ENCODE peak calls at places on chromosome 9, in seven cellular contexts. One of them, this sample, is unnamed.

GRCh38 chr9:87157366-87158031 is 210.2 kb upstream of the GAS1 start:
- DNase-seq in H9: no peak
- DNase-seq in mesendoderm: no peak
- DNase-seq in H1: no peak
- DNase-seq in neuronal stem cell: no peak
- DNase-seq in IMR-90: no peak
- DNase-seq in mesenchymal stem cell: no peak
- DNase-seq in this sample: no peak

GRCh38 chr9:32899181-32899580 is 102.2 kb downstream of the APTX start:
- DNase-seq in H9: no peak
- DNase-seq in mesendoderm: no peak
- DNase-seq in H1: no peak
- DNase-seq in neuronal stem cell: no peak
- DNase-seq in IMR-90: no peak
- DNase-seq in mesenchymal stem cell: no peak
- DNase-seq in this sample: peak

GRCh38 chr9:37026085-37026935 is 7.8 kb downstream of the PAX5 start:
- DNase-seq in H9: peak
- DNase-seq in mesendoderm: peak
- DNase-seq in H1: no peak
- DNase-seq in neuronal stem cell: no peak
- DNase-seq in IMR-90: no peak
- DNase-seq in mesenchymal stem cell: no peak
- DNase-seq in this sample: no peak

GRCh38 chr9:134591573-134591981 is 50.0 kb upstream of the COL5A1 start:
- DNase-seq in H9: no peak
- DNase-seq in mesendoderm: peak
- DNase-seq in H1: no peak
- DNase-seq in neuronal stem cell: no peak
- DNase-seq in IMR-90: no peak
- DNase-seq in mesenchymal stem cell: peak
- DNase-seq in this sample: no peak

GRCh38 chr9:111400564-111400898 is 70.5 kb upstream of the OR2K2 start:
- DNase-seq in H9: no peak
- DNase-seq in mesendoderm: no peak
- DNase-seq in H1: no peak
- DNase-seq in neuronal stem cell: no peak
- DNase-seq in IMR-90: peak
- DNase-seq in mesenchymal stem cell: peak
- DNase-seq in this sample: peak

GRCh38 chr9:130414081-130414731 is 30.6 kb upstream of the ASS1 start:
- DNase-seq in H9: no peak
- DNase-seq in mesendoderm: no peak
- DNase-seq in H1: no peak
- DNase-seq in neuronal stem cell: no peak
- DNase-seq in IMR-90: no peak
- DNase-seq in mesenchymal stem cell: no peak
- DNase-seq in this sample: no peak

GRCh38 chr9:128635266-128636023 is 21.2 kb downstream of the DYNC2I2 start:
- DNase-seq in H9: peak
- DNase-seq in mesendoderm: peak
- DNase-seq in H1: peak
- DNase-seq in neuronal stem cell: peak
- DNase-seq in IMR-90: peak
- DNase-seq in mesenchymal stem cell: peak
- DNase-seq in this sample: peak

GRCh38 chr9:81637276-81637675 is 52.1 kb downstream of the TLE1 start:
- DNase-seq in H9: no peak
- DNase-seq in mesendoderm: no peak
- DNase-seq in H1: no peak
- DNase-seq in neuronal stem cell: no peak
- DNase-seq in IMR-90: peak
- DNase-seq in mesenchymal stem cell: no peak
- DNase-seq in this sample: no peak

GRCh38 chr9:131288217-131288616 is 1.3 kb upstream of the PLPP7 start:
- DNase-seq in H9: no peak
- DNase-seq in mesendoderm: no peak
- DNase-seq in H1: no peak
- DNase-seq in neuronal stem cell: no peak
- DNase-seq in IMR-90: no peak
- DNase-seq in mesenchymal stem cell: no peak
- DNase-seq in this sample: no peak

GRCh38 chr9:9257999-9258398 is 1354.8 kb downstream of the PTPRD start:
- DNase-seq in H9: no peak
- DNase-seq in mesendoderm: no peak
- DNase-seq in H1: no peak
- DNase-seq in neuronal stem cell: no peak
- DNase-seq in IMR-90: no peak
- DNase-seq in mesenchymal stem cell: no peak
- DNase-seq in this sample: no peak

GRCh38 chr9:37341704-37342103 is 80.8 kb upstream of the GRHPR start:
- DNase-seq in H9: no peak
- DNase-seq in mesendoderm: no peak
- DNase-seq in H1: no peak
- DNase-seq in neuronal stem cell: no peak
- DNase-seq in IMR-90: no peak
- DNase-seq in mesenchymal stem cell: no peak
- DNase-seq in this sample: no peak

DNA sequence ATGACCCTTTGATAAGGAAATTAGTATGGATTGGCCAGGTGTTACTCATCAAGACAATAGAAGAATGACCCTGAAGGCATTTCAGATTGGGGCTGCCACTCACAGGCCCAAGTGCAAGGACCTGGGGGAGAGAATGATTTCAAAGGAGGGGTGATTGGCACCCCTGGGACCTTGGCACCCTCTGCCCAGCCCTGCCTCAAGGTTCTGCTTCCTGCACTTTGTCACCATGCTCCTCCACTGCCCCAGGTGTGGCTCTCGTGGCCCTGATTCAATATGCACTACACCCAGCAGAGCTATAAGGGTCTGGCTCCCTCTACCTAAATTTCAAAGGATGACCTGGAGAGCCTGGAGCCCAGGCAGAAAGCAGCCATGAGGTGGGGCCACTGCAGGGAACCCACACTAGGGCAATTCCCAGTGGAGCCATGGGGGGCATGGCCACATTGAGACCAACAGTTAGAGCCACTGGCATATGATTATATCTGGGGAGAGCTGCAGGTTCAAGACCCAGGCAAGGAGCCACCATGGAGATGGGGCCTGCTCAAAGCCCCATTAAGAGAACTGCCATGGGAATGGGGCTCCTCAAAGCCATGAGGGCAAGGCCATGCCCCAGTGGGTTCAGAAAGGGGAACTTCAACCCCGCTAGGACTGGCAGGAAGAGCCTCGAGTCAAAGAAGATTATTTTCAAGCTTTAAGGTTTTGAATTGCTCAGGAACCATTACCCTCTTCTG is 93.0 kb downstream of the CEMIP2 start:
- DNase-seq in H9: no peak
- DNase-seq in mesendoderm: peak
- DNase-seq in H1: no peak
- DNase-seq in neuronal stem cell: no peak
- DNase-seq in IMR-90: no peak
- DNase-seq in mesenchymal stem cell: no peak
- DNase-seq in this sample: peak
- H2BK5ac ChIP-seq in H9: no peak
- H2BK5ac ChIP-seq in mesendoderm: no peak
- H2BK5ac ChIP-seq in H1: no peak
- H2BK5ac ChIP-seq in neuronal stem cell: no peak
- H2BK5ac ChIP-seq in IMR-90: no peak
- H2BK5ac ChIP-seq in mesenchymal stem cell: no peak
- H2BK5ac ChIP-seq in this sample: no peak

GRCh38 chr9:126813072-126813471 is 8.2 kb downstream of the ZBTB43 start:
- DNase-seq in H9: no peak
- DNase-seq in mesendoderm: no peak
- DNase-seq in H1: no peak
- DNase-seq in neuronal stem cell: no peak
- DNase-seq in IMR-90: no peak
- DNase-seq in mesenchymal stem cell: no peak
- DNase-seq in this sample: no peak
- H2BK5ac ChIP-seq in H9: no peak
- H2BK5ac ChIP-seq in mesendoderm: no peak
- H2BK5ac ChIP-seq in H1: no peak
- H2BK5ac ChIP-seq in neuronal stem cell: no peak
- H2BK5ac ChIP-seq in IMR-90: no peak
- H2BK5ac ChIP-seq in mesenchymal stem cell: no peak
- H2BK5ac ChIP-seq in this sample: no peak

GRCh38 chr9:31314241-31314640 is 1070.2 kb upstream of the ACO1 start:
- DNase-seq in H9: no peak
- DNase-seq in mesendoderm: no peak
- DNase-seq in H1: no peak
- DNase-seq in neuronal stem cell: no peak
- DNase-seq in IMR-90: no peak
- DNase-seq in mesenchymal stem cell: peak
- DNase-seq in this sample: no peak
- H2BK5ac ChIP-seq in H9: no peak
- H2BK5ac ChIP-seq in mesendoderm: no peak
- H2BK5ac ChIP-seq in H1: no peak
- H2BK5ac ChIP-seq in neuronal stem cell: no peak
- H2BK5ac ChIP-seq in IMR-90: no peak
- H2BK5ac ChIP-seq in mesenchymal stem cell: no peak
- H2BK5ac ChIP-seq in this sample: no peak

DNA sequence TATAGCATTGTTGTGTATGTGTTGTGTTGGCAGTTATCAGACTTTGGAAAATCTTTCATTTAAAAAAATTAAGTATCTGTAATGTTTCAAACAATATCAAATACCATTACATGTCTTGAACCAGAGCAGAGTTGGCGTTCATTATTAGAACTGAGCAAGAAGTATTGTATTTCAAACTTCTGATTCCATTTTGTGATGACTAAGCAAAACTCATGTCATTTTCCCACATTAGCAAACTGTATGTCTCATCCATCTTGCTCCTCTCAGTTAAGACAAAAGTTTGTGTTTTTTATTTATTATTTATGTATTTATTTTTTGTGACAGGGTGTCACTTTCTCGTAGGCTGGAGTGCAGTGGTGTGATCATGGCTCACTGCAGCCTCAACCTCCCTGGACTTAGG is 4.6 kb upstream of the RASEF start:
- DNase-seq in H9: no peak
- DNase-seq in mesendoderm: no peak
- DNase-seq in H1: no peak
- DNase-seq in neuronal stem cell: no peak
- DNase-seq in IMR-90: no peak
- DNase-seq in mesenchymal stem cell: no peak
- DNase-seq in this sample: no peak
- H2BK5ac ChIP-seq in H9: no peak
- H2BK5ac ChIP-seq in mesendoderm: no peak
- H2BK5ac ChIP-seq in H1: no peak
- H2BK5ac ChIP-seq in neuronal stem cell: no peak
- H2BK5ac ChIP-seq in IMR-90: no peak
- H2BK5ac ChIP-seq in mesenchymal stem cell: no peak
- H2BK5ac ChIP-seq in this sample: no peak

GRCh38 chr9:136243631-136244030 is 2.0 kb downstream of the QSOX2 start:
- DNase-seq in H9: no peak
- DNase-seq in mesendoderm: peak
- DNase-seq in H1: no peak
- DNase-seq in neuronal stem cell: no peak
- DNase-seq in IMR-90: no peak
- DNase-seq in mesenchymal stem cell: no peak
- DNase-seq in this sample: no peak

GRCh38 chr9:136244116-136244775 is 1.4 kb downstream of the QSOX2 start:
- DNase-seq in H9: no peak
- DNase-seq in mesendoderm: no peak
- DNase-seq in H1: no peak
- DNase-seq in neuronal stem cell: no peak
- DNase-seq in IMR-90: no peak
- DNase-seq in mesenchymal stem cell: no peak
- DNase-seq in this sample: no peak

GRCh38 chr9:136242248-136242647 is 3.4 kb downstream of the QSOX2 start:
- DNase-seq in H9: no peak
- DNase-seq in mesendoderm: no peak
- DNase-seq in H1: no peak
- DNase-seq in neuronal stem cell: no peak
- DNase-seq in IMR-90: no peak
- DNase-seq in mesenchymal stem cell: no peak
- DNase-seq in this sample: no peak

GRCh38 chr9:136241540-136241939 is 4.1 kb downstream of the QSOX2 start:
- DNase-seq in H9: no peak
- DNase-seq in mesendoderm: no peak
- DNase-seq in H1: no peak
- DNase-seq in neuronal stem cell: no peak
- DNase-seq in IMR-90: no peak
- DNase-seq in mesenchymal stem cell: no peak
- DNase-seq in this sample: no peak

DNA sequence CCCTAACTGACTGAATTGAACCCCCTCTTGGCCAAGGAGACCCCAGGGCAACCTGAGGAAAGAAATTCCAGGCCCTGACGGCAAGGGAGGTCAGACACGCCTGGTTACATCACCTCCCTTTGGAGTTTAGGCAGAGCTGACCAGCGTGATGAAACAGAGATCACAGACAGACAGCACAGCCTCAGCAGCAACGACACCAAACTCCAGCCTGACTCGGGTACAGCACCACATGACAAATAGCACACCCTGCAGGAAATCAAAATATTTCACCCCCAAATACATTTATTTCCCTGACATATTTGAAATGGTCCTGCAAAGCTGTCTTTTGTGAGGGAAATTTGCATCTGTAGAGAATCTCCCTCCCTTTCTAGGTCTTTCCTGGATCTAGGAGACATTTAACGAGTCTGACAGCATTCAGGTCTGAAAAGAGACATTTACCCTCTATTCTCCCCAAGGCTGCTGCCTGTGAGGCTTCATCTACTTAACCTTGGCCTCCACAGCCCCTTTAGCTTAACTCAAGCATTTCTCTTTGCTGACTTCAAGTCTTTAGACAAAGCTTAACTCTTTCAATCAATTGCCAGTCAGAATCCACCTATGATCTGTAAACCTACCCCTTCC is 2.6 kb downstream of the QSOX2 start:
- DNase-seq in H9: no peak
- DNase-seq in mesendoderm: peak
- DNase-seq in H1: no peak
- DNase-seq in neuronal stem cell: no peak
- DNase-seq in IMR-90: no peak
- DNase-seq in mesenchymal stem cell: no peak
- DNase-seq in this sample: no peak
- H2BK5ac ChIP-seq in H9: no peak
- H2BK5ac ChIP-seq in mesendoderm: no peak
- H2BK5ac ChIP-seq in H1: no peak
- H2BK5ac ChIP-seq in neuronal stem cell: no peak
- H2BK5ac ChIP-seq in IMR-90: no peak
- H2BK5ac ChIP-seq in mesenchymal stem cell: no peak
- H2BK5ac ChIP-seq in this sample: no peak

GRCh38 chr9:69824497-69825252 is 4.1 kb downstream of the CFAP95 start:
- DNase-seq in H9: no peak
- DNase-seq in mesendoderm: no peak
- DNase-seq in H1: no peak
- DNase-seq in neuronal stem cell: no peak
- DNase-seq in IMR-90: no peak
- DNase-seq in mesenchymal stem cell: no peak
- DNase-seq in this sample: no peak
- H2BK5ac ChIP-seq in H9: no peak
- H2BK5ac ChIP-seq in mesendoderm: no peak
- H2BK5ac ChIP-seq in H1: peak
- H2BK5ac ChIP-seq in neuronal stem cell: no peak
- H2BK5ac ChIP-seq in IMR-90: no peak
- H2BK5ac ChIP-seq in mesenchymal stem cell: no peak
- H2BK5ac ChIP-seq in this sample: no peak

This sample was measured in trophoblast cell.